ENCODE peak calls at places on chromosomes 6 and 20, in seven cellular contexts. Z is head of caudate nucleus; R is NCI-H187; Y is aorta; D is CD8-positive, alpha-beta memory T cell; B is stimulated activated CD8-positive, alpha-beta memory T cell treated with anti-CD3 and anti-CD28 coated beads, Interleukin-15, amount 100 ng/mL, for 4 hours; M is amygdala. X is an unnamed sample.

GRCh38 chr20:57581202-57582028 is 20.5 kb downstream of the PCK1 start:
- DNase-seq in Z (no peak), R (no peak), Y (peak), D (no peak), B (no peak), M (no peak), X (no peak)

GRCh38 chr6:17267586-17267985 is 13.6 kb upstream of the RBM24 start:
- DNase-seq in Z (no peak), R (no peak), Y (no peak), D (no peak), B (no peak), M (no peak), X (no peak)

GRCh38 chr6:165850434-165851019 is 187.5 kb upstream of the PDE10A start:
- DNase-seq in Z (peak), R (no peak), Y (no peak), D (peak), B (peak), M (no peak), X (peak)

GRCh38 chr6:101640131-101640530 is 246.6 kb downstream of the GRIK2 start:
- DNase-seq in Z (no peak), R (no peak), Y (no peak), D (no peak), B (no peak), M (no peak), X (no peak)

GRCh38 chr20:19522080-19522801 is 235.8 kb upstream of the RIN2 start:
- DNase-seq in Z (no peak), R (no peak), Y (no peak), D (no peak), B (no peak), M (no peak), X (no peak)

GRCh38 chr20:5835234-5835845 is 85.1 kb downstream of the SHLD1 start:
- DNase-seq in Z (no peak), R (no peak), Y (no peak), D (no peak), B (no peak), M (no peak), X (peak)

GRCh38 chr20:62885046-62885445 is 23.4 kb upstream of the TCFL5 start:
- DNase-seq in Z (no peak), R (no peak), Y (no peak), D (no peak), B (no peak), M (no peak), X (no peak)

GRCh38 chr20:49483706-49484101 is 1.2 kb upstream of the KCNB1 start:
- DNase-seq in Z (no peak), R (no peak), Y (no peak), D (no peak), B (no peak), M (no peak), X (no peak)

GRCh38 chr6:134734312-134734869 is 215.5 kb downstream of the ALDH8A1 start:
- DNase-seq in Z (no peak), R (no peak), Y (no peak), D (no peak), B (no peak), M (no peak), X (no peak)

GRCh38 chr6:13711384-13711725 is 280 bp downstream of the RANBP9 start:
- DNase-seq in Z (no peak), R (no peak), Y (no peak), D (peak), B (peak), M (no peak), X (peak)

GRCh38 chr6:38702471-38703397 is at the start of gene GLO1:
- DNase-seq in Z (peak), R (peak), Y (peak), D (peak), B (peak), M (peak), X (peak)

GRCh38 chr6:72646604-72647485 is 25.0 kb downstream of the KCNQ5 start:
- DNase-seq in Z (no peak), R (no peak), Y (no peak), D (no peak), B (no peak), M (no peak), X (peak)

GRCh38 chr20:37042986-37043972 is 52.5 kb downstream of the RBL1 start:
- DNase-seq in Z (no peak), R (no peak), Y (no peak), D (peak), B (peak), M (no peak), X (no peak)

GRCh38 chr6:45422541-45423110 is 44.9 kb upstream of the SUPT3H start:
- DNase-seq in Z (peak), R (no peak), Y (peak), D (peak), B (no peak), M (no peak), X (peak)

GRCh38 chr20:46814366-46815232 is 80.0 kb upstream of the EYA2 start:
- DNase-seq in Z (no peak), R (peak), Y (no peak), D (no peak), B (no peak), M (no peak), X (peak)

GRCh38 chr6:148866657-148867268 is 119.9 kb downstream of the UST start:
- DNase-seq in Z (no peak), R (no peak), Y (no peak), D (no peak), B (no peak), M (no peak), X (no peak)

GRCh38 chr20:57429579-57430202 is 38.5 kb downstream of the RBM38 start:
- DNase-seq in Z (no peak), R (no peak), Y (no peak), D (no peak), B (no peak), M (no peak), X (peak)

GRCh38 chr6:166626177-166627038 is 643 bp downstream of the RPS6KA2 start:
- DNase-seq in Z (no peak), R (no peak), Y (no peak), D (peak), B (no peak), M (no peak), X (no peak)

GRCh38 chr20:32153156-32153665 is 43.7 kb downstream of the TM9SF4 start:
- DNase-seq in Z (no peak), R (no peak), Y (no peak), D (no peak), B (no peak), M (no peak), X (no peak)

GRCh38 chr6:82751718-82752117 is 313.9 kb downstream of the UBE3D start:
- DNase-seq in Z (no peak), R (no peak), Y (no peak), D (no peak), B (no peak), M (no peak), X (no peak)

X was measured in RKO.